ENCODE peak calls at places on chromosomes 4 and X, in eight cellular contexts. U, E, R, D, I, T, C and S are unnamed samples.

GRCh38 chr4:150874386-150875226 is 140.5 kb downstream of the LRBA start:
- DNase-seq in U (no peak), E (no peak), R (no peak), D (peak), I (no peak), T (no peak), C (no peak), S (peak)

GRCh38 chr4:61590881-61591280 is 390.8 kb downstream of the ADGRL3 start:
- DNase-seq in U (no peak), E (no peak), R (no peak), D (no peak), I (no peak), T (no peak), C (no peak), S (no peak)

GRCh38 chrX:100695991-100696390 is 35.9 kb downstream of the SYTL4 start:
- DNase-seq in U (no peak), E (no peak), R (no peak), D (no peak), I (no peak), T (no peak), C (no peak), S (no peak)

GRCh38 chr4:9765091-9765490 is 16.3 kb upstream of the DRD5 start:
- DNase-seq in U (no peak), E (no peak), R (peak), D (no peak), I (no peak), T (peak), C (no peak), S (no peak)

GRCh38 chr4:19494958-19495357 is 756.7 kb upstream of the SLIT2 start:
- DNase-seq in U (no peak), E (no peak), R (no peak), D (no peak), I (no peak), T (peak), C (no peak), S (no peak)

GRCh38 chrX:41956027-41956426 is 32.7 kb upstream of the CASK start:
- DNase-seq in U (no peak), E (no peak), R (no peak), D (no peak), I (no peak), T (peak), C (no peak), S (no peak)

GRCh38 chr4:81213671-81214070 is 1.4 kb downstream of the PRKG2 start:
- DNase-seq in U (no peak), E (no peak), R (no peak), D (no peak), I (no peak), T (no peak), C (no peak), S (no peak)

GRCh38 chr4:73211968-73212367 is 46.6 kb downstream of the ANKRD17 start:
- DNase-seq in U (no peak), E (no peak), R (no peak), D (no peak), I (no peak), T (no peak), C (no peak), S (no peak)

GRCh38 chr4:183353557-183353956 is 31.3 kb upstream of the CLDN24 start:
- DNase-seq in U (no peak), E (no peak), R (no peak), D (no peak), I (no peak), T (no peak), C (no peak), S (no peak)

GRCh38 chr4:189021831-189022230 is 882.6 kb downstream of the TRIML1 start:
- DNase-seq in U (no peak), E (no peak), R (no peak), D (no peak), I (no peak), T (peak), C (no peak), S (no peak)

GRCh38 chr4:17301869-17302268 is 210.0 kb downstream of the QDPR start:
- DNase-seq in U (no peak), E (no peak), R (no peak), D (no peak), I (no peak), T (no peak), C (no peak), S (no peak)

GRCh38 chrX:56802428-56802827 is 73.4 kb downstream of the NBDY start:
- DNase-seq in U (no peak), E (no peak), R (no peak), D (no peak), I (no peak), T (no peak), C (no peak), S (no peak)

GRCh38 chr4:107888237-107888636 is 43.1 kb upstream of the CYP2U1 start:
- DNase-seq in U (no peak), E (no peak), R (no peak), D (no peak), I (no peak), T (no peak), C (no peak), S (no peak)

GRCh38 chr4:110211007-110211769 is 12.8 kb upstream of the ELOVL6 start:
- DNase-seq in U (no peak), E (no peak), R (peak), D (no peak), I (no peak), T (peak), C (no peak), S (no peak)

GRCh38 chr4:123856689-123857545 is 460.3 kb downstream of the SPRY1 start:
- DNase-seq in U (peak), E (peak), R (peak), D (peak), I (no peak), T (peak), C (peak), S (no peak)

GRCh38 chrX:16175329-16175728 is 8.0 kb downstream of the MAGEB17 start:
- DNase-seq in U (no peak), E (no peak), R (no peak), D (no peak), I (no peak), T (no peak), C (no peak), S (no peak)

GRCh38 chrX:23742174-23742692 is 843 bp downstream of the ACOT9 start:
- DNase-seq in U (no peak), E (no peak), R (peak), D (no peak), I (no peak), T (peak), C (peak), S (no peak)

GRCh38 chr4:148023782-148024181 is 291.9 kb downstream of the ARHGAP10 start:
- DNase-seq in U (no peak), E (no peak), R (no peak), D (no peak), I (no peak), T (no peak), C (no peak), S (peak)
- H3K4me3 ChIP-seq in U (no peak), E (no peak), R (no peak), D (no peak), I (no peak), T (peak), C (peak), S (peak)

GRCh38 chr4:53098681-53099121 is 236.6 kb downstream of the RASL11B start:
- DNase-seq in U (no peak), E (no peak), R (no peak), D (no peak), I (no peak), T (peak), C (no peak), S (no peak)
- H3K4me3 ChIP-seq in U (no peak), E (no peak), R (no peak), D (no peak), I (no peak), T (no peak), C (no peak), S (no peak)

DNA sequence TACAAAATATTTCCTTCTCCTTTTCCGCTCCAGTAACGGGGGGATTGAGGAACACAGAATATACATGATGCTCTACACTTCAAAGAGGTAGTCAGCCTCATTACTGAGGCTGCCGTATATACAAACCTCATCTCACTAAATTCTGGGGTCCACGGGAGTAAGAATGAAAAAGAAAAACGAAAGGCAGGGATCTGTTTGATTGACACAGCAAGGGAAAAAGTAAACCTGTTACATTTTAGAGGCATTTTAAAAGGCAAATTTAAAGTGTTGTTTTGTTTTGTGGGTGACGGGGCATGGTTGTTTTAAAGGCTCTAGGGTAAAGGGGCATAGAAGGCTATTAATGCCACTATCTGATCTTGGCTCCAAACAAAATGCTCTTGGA is 2.9 kb upstream of the PCDH10 start:
- DNase-seq in U (no peak), E (no peak), R (no peak), D (no peak), I (no peak), T (no peak), C (no peak), S (no peak)
- H3K4me3 ChIP-seq in U (no peak), E (peak), R (no peak), D (peak), I (no peak), T (no peak), C (peak), S (no peak)

GRCh38 chrX:78658851-78659744 is at the start of gene RTL3:
- DNase-seq in U (no peak), E (no peak), R (no peak), D (no peak), I (no peak), T (peak), C (no peak), S (no peak)
- H3K4me3 ChIP-seq in U (no peak), E (no peak), R (no peak), D (no peak), I (no peak), T (no peak), C (no peak), S (no peak)

GRCh38 chrX:1502853-1503252 is 34.1 kb downstream of the P2RY8 start:
- DNase-seq in U (no peak), E (no peak), R (no peak), D (no peak), I (no peak), T (no peak), C (no peak), S (no peak)
- H3K4me3 ChIP-seq in U (no peak), E (no peak), R (no peak), D (no peak), I (no peak), T (no peak), C (no peak), S (no peak)

GRCh38 chr4:4407299-4408131 is 20.6 kb downstream of the NSG1 start:
- DNase-seq in U (peak), E (peak), R (no peak), D (no peak), I (no peak), T (no peak), C (no peak), S (no peak)

GRCh38 chr4:4409416-4410115 is 22.7 kb downstream of the NSG1 start:
- DNase-seq in U (no peak), E (peak), R (no peak), D (no peak), I (no peak), T (no peak), C (no peak), S (no peak)

GRCh38 chr4:4410271-4410670 is 23.4 kb downstream of the NSG1 start:
- DNase-seq in U (no peak), E (peak), R (no peak), D (no peak), I (peak), T (no peak), C (no peak), S (no peak)

GRCh38 chr4:4408132-4408523 is 21.2 kb downstream of the NSG1 start:
- DNase-seq in U (peak), E (peak), R (no peak), D (no peak), I (no peak), T (no peak), C (no peak), S (no peak)

DNA sequence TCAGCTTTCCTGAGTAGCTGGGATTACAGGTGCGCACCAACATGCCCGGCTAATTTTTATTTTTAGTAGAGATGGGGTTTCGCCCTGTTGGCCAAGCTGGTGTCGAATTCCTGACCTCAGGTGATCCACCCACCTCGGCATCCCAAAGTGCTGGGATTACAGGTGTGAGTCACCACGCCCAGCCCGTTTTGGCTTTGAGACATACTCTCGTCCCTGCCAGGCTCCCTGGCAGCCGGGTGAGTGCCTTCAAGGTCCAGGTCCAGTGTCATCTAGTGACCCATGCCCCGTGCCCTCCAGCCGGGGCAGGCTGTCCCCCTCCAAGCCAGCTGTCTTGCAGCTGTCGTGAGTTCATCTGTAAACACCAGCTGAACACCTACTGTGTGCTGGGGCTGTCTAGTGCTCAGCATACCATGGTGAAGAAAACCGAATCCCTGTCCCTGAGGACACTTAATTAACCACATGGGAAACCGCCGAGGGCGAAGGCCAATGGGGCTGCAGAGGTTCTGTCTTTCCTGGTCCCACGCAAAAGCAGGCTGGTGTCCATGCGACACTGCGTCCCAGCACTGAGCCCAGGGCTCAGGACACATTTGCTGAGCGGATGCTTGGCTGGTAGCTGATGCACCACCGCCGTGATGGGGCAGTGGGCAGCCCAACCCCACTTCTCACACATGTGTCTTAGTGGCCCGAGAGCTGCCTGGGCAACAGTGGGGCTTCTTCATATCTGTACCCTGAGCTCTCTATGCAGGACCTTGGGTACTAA is 21.9 kb downstream of the NSG1 start:
- DNase-seq in U (peak), E (peak), R (no peak), D (no peak), I (no peak), T (no peak), C (no peak), S (no peak)
- H3K4me3 ChIP-seq in U (no peak), E (no peak), R (no peak), D (no peak), I (no peak), T (no peak), C (no peak), S (no peak)

GRCh38 chrX:8728932-8729331 is 3.0 kb downstream of the ANOS1 start:
- DNase-seq in U (no peak), E (no peak), R (no peak), D (no peak), I (no peak), T (no peak), C (no peak), S (no peak)

GRCh38 chrX:8726031-8726652 is 5.8 kb downstream of the ANOS1 start:
- DNase-seq in U (no peak), E (no peak), R (no peak), D (no peak), I (no peak), T (no peak), C (no peak), S (no peak)

GRCh38 chrX:8731579-8732395 is at the start of gene ANOS1:
- DNase-seq in U (no peak), E (peak), R (no peak), D (peak), I (no peak), T (no peak), C (no peak), S (no peak)

DNA sequence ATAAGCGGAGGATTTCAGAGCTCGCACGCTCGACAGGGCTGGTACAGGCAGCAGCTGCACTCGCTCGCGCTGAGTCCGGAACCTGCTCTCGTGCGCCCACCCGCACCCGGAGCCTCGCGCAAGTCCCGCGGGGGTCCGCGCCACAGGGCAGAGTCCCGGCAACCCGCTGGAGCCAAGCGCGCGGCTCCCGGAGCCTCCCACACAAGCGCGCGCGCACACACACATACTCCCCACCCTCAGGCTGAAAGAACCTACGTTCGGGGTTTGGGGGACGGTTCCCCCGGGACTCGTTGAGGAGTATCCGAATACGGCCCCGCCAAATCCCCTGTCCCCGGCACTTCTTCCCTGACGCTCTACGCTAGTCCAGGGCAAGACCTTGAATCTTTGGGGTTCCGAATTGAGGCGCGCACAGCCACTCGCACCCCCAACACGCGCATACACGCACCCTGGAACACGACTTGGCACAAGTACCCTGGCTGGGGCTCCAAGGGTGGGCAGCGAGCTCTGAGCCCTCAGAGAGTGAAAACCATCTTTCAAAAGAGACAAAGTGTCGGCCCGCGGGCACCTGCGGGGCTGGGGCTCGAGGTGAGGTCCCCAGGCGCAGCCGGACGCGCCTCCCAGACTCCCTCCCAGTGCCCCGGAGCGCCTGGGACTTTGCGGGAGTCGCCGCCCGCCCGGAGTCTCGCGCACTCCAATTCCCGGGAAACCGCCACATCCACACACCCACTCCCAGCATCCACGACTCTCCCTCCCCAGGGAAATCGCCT is 942 bp downstream of the ANOS1 start:
- DNase-seq in U (no peak), E (no peak), R (no peak), D (no peak), I (no peak), T (no peak), C (no peak), S (no peak)
- H3K4me3 ChIP-seq in U (no peak), E (peak), R (peak), D (peak), I (peak), T (no peak), C (peak), S (peak)

DNA sequence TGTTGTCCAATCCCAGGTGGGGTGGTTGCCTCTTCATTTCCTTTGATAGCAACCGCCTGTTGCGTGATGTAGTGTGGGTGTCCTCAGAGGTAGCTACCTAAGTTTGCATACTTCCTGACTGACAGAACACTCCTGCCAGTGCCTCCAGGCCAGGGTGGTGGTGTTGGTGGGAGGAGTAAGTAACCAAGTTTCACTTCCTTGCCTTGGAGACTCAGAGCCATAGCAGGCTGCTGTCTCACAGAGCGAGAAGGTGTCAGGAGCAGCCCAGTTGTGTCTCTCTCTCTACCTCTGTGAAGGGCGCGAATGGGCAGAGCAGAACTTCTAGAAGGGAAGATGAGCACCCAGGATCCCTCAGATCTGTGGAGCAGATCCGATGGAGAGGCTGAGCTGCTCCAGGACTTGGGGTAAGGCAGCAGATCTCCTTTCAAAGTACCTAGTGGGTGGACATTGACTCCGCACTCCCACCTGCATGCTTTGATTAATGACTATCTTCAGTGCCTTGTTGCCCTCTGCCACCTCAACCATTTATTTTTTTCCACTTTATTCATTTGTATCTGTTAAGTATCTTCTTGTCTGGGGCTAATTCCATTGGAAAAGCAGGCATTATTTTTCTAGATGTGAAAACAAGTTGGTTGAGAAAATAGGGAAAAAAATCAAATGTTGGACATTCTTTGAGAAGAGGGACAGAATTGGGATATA is at the start of gene DAPP1:
- DNase-seq in U (peak), E (peak), R (peak), D (peak), I (peak), T (no peak), C (peak), S (peak)
- H3K4me3 ChIP-seq in U (no peak), E (no peak), R (peak), D (peak), I (peak), T (no peak), C (peak), S (peak)

GRCh38 chrX:49102221-49102620 is 21.3 kb downstream of the GPKOW start:
- DNase-seq in U (no peak), E (no peak), R (no peak), D (no peak), I (no peak), T (no peak), C (no peak), S (peak)
- H3K4me3 ChIP-seq in U (no peak), E (no peak), R (no peak), D (no peak), I (no peak), T (no peak), C (no peak), S (no peak)

GRCh38 chrX:110915120-110915519 is 119.5 kb upstream of the CHRDL1 start:
- DNase-seq in U (no peak), E (no peak), R (no peak), D (no peak), I (no peak), T (peak), C (no peak), S (no peak)
- H3K4me3 ChIP-seq in U (no peak), E (no peak), R (no peak), D (no peak), I (no peak), T (no peak), C (no peak), S (no peak)